ENCODE peak calls at places on chromosomes 6 and 20, in five cellular contexts. R is H9, Y is D341Med, T is islet precursor cell, N is HS-5. H is an unnamed sample.
A peak's percentile ranks its signal among the peaks of the same experiment; 100 is the strongest.

GRCh38 chr20:48750376-48750775 is 77.4 kb downstream of the PREX1 start:
- DNase-seq in R (no peak), Y (no peak), T (no peak), N (no peak), H (no peak)

GRCh38 chr6:21199246-21199645 is 394.3 kb upstream of the SOX4 start:
- DNase-seq in R (no peak), Y (no peak), T (no peak), N (no peak), H (peak; percentile 65)

GRCh38 chr6:66851930-66852329 is 1144.9 kb upstream of the EYS start:
- DNase-seq in R (no peak), Y (no peak), T (no peak), N (no peak), H (no peak)

GRCh38 chr6:159042824-159043181 is 2.0 kb downstream of the TAGAP start:
- DNase-seq in R (no peak), Y (no peak), T (no peak), N (no peak), H (no peak)

GRCh38 chr20:20743511-20744169 is 31.2 kb upstream of the RALGAPA2 start:
- DNase-seq in R (peak; percentile 49), Y (peak; percentile 47), T (peak; percentile 51), N (no peak), H (peak; percentile 83)

GRCh38 chr20:64271636-64272035 is 16.1 kb downstream of the PCMTD2 start:
- DNase-seq in R (no peak), Y (no peak), T (no peak), N (no peak), H (no peak)

GRCh38 chr20:25532015-25532751 is 53.1 kb downstream of the NINL start:
- DNase-seq in R (peak; percentile 63), Y (no peak), T (peak; percentile 52), N (no peak), H (peak; percentile 82)

GRCh38 chr20:35568645-35569044 is 26.8 kb downstream of the ERGIC3 start:
- DNase-seq in R (peak; percentile 69), Y (peak; percentile 55), T (no peak), N (no peak), H (peak; percentile 21)

GRCh38 chr6:11188161-11188915 is 44.1 kb downstream of the NEDD9 start:
- DNase-seq in R (no peak), Y (no peak), T (no peak), N (no peak), H (no peak)

GRCh38 chr20:22836211-22836610 is 198.9 kb upstream of the SSTR4 start:
- DNase-seq in R (no peak), Y (no peak), T (no peak), N (no peak), H (no peak)

H was measured in neural progenitor cell.